ENCODE peak calls at places on chromosomes 12 and 14, in ten cellular contexts. P is PC-3, I is body of pancreas, H is pancreas, V is OCI-LY7, W is cardiac muscle cell, R is astrocyte, B is esophagus squamous epithelium, N is HCT116, M is psoas muscle. F is an unnamed sample. For H3K9me3, the result is how much of the 10 kb centered on the place peaks cover.

GRCh38 chr12:72453550-72453949 is 181.4 kb downstream of the TRHDE start:
- DNase-seq in P (no peak), I (no peak), H (no peak), V (no peak), W (no peak), R (no peak), B (no peak), N (no peak), M (no peak), F (no peak)

GRCh38 chr12:64186789-64187188 is 35.3 kb downstream of the KICS2 start:
- DNase-seq in P (peak), I (no peak), H (no peak), V (no peak), W (no peak), R (no peak), B (no peak), N (no peak), M (no peak), F (no peak)

GRCh38 chr12:87054225-87054624 is 798.0 kb upstream of the MGAT4C start:
- DNase-seq in P (peak), I (no peak), H (no peak), V (no peak), W (peak), R (peak), B (no peak), N (no peak), M (no peak), F (no peak)

GRCh38 chr12:131755305-131756113 is 44.6 kb downstream of the SFSWAP start:
- DNase-seq in P (peak), I (no peak), H (no peak), V (peak), W (peak), R (no peak), B (no peak), N (peak), M (no peak), F (no peak)

GRCh38 chr12:56979628-56980027 is 22.2 kb upstream of the RDH16 start:
- DNase-seq in P (no peak), I (no peak), H (no peak), V (no peak), W (no peak), R (no peak), B (no peak), N (no peak), M (no peak), F (no peak)

GRCh38 chr12:15015121-15015520 is 42.3 kb downstream of the PDE6H start:
- DNase-seq in P (no peak), I (no peak), H (no peak), V (no peak), W (no peak), R (no peak), B (no peak), N (no peak), M (no peak), F (no peak)

GRCh38 chr12:108177131-108177530 is 48.0 kb downstream of the WSCD2 start:
- DNase-seq in P (no peak), I (no peak), H (no peak), V (no peak), W (no peak), R (no peak), B (no peak), N (no peak), M (no peak), F (no peak)

GRCh38 chr14:74518221-74518620 is 24.7 kb downstream of the ISCA2 start:
- DNase-seq in P (no peak), I (no peak), H (no peak), V (no peak), W (no peak), R (no peak), B (no peak), N (no peak), M (peak), F (peak)

GRCh38 chr12:6635375-6635855 is 344 bp downstream of the LPAR5 start:
- DNase-seq in P (no peak), I (no peak), H (no peak), V (peak), W (no peak), R (no peak), B (no peak), N (no peak), M (peak), F (no peak)

GRCh38 chr12:3103806-3104205 is 26.6 kb downstream of the TSPAN9 start:
- DNase-seq in P (no peak), I (no peak), H (no peak), V (no peak), W (no peak), R (no peak), B (no peak), N (no peak), M (no peak), F (no peak)

GRCh38 chr12:50914872-50915484 is 37.4 kb upstream of the HIGD1C start:
- DNase-seq in P (no peak), I (no peak), H (no peak), V (no peak), W (no peak), R (no peak), B (no peak), N (no peak), M (no peak), F (no peak)

GRCh38 chr12:50922820-50923219 is 29.5 kb upstream of the HIGD1C start:
- DNase-seq in P (no peak), I (no peak), H (no peak), V (no peak), W (peak), R (no peak), B (no peak), N (no peak), M (no peak), F (peak)

GRCh38 chr12:50916292-50916691 is 36.1 kb upstream of the HIGD1C start:
- DNase-seq in P (no peak), I (no peak), H (no peak), V (peak), W (no peak), R (no peak), B (no peak), N (peak), M (no peak), F (no peak)

GRCh38 chr12:50923361-50924130 is 28.8 kb upstream of the HIGD1C start:
- DNase-seq in P (no peak), I (no peak), H (no peak), V (peak), W (no peak), R (no peak), B (no peak), N (no peak), M (no peak), F (no peak)

DNA sequence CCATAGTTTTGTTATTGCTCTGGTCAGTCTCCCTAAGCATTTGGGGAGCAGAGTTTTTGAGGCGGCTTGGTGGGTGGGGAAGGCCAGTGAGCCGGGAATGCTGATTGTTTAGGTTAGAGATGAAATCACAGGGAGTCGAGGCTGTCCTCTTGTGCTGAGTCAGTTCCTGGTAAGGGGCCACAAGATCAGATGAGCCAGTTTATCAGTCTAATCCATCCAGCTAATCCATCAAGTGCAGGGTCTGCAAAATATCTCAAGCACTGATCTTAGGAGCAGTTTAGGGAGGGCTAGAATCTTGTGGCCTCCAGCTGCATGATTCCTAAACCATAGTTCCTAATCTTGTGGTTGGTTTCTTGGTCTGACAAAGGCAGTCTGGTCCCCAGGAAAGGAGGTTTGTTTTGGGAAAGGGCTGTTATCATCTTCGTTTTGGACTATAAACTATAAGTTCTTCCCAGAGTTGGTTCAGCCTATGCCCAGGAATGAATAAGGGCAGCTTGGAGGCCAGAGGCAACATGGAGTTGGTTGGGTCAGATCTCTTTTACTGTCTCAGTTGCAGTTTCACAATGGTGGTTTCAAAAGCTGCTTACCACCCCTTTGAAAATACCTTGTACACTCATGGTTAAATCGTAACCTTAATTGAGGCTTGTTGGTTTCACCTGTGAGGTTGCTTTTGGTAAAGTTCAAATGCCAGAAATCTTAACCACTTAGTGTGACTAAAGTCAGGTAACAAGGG is 33.6 kb upstream of the HIGD1C start:
- DNase-seq in P (no peak), I (no peak), H (no peak), V (no peak), W (no peak), R (peak), B (no peak), N (no peak), M (no peak), F (no peak)
- H3K9me3 ChIP-seq in P (under half), I (under half), H (under half), V (under half), W (under half), R (under half), B (under half), N (under half), M (under half), F (under half)

GRCh38 chr14:60649815-60650381 is 621 bp upstream of the SIX1 start:
- DNase-seq in P (peak), I (no peak), H (no peak), V (no peak), W (no peak), R (no peak), B (no peak), N (no peak), M (peak), F (no peak)

GRCh38 chr14:60647837-60648168 is 1.5 kb downstream of the SIX1 start:
- DNase-seq in P (no peak), I (no peak), H (no peak), V (no peak), W (no peak), R (no peak), B (no peak), N (no peak), M (no peak), F (no peak)

GRCh38 chr14:60647081-60647836 is 2.0 kb downstream of the SIX1 start:
- DNase-seq in P (peak), I (no peak), H (no peak), V (no peak), W (peak), R (no peak), B (no peak), N (no peak), M (peak), F (no peak)

GRCh38 chr14:60648934-60649814 is at the start of gene SIX1:
- DNase-seq in P (peak), I (peak), H (peak), V (no peak), W (peak), R (peak), B (no peak), N (peak), M (peak), F (no peak)

GRCh38 chr14:60648169-60648933 is 926 bp downstream of the SIX1 start:
- DNase-seq in P (peak), I (no peak), H (peak), V (no peak), W (peak), R (no peak), B (no peak), N (no peak), M (peak), F (no peak)
- TF ChIP-seq CTCF in P (peak), I (no peak), H (no peak), V (no peak), W (no peak), R (no peak), B (no peak), N (no peak), M (no peak), F (no peak)

GRCh38 chr12:112517730-112518129 is 99.0 kb downstream of the PTPN11 start:
- DNase-seq in P (no peak), I (no peak), H (no peak), V (no peak), W (no peak), R (no peak), B (no peak), N (no peak), M (no peak), F (no peak)
- H3K27ac ChIP-seq in P (no peak), I (no peak), H (no peak), V (no peak), W (no peak), R (no peak), B (no peak), N (no peak), M (no peak), F (no peak)

DNA sequence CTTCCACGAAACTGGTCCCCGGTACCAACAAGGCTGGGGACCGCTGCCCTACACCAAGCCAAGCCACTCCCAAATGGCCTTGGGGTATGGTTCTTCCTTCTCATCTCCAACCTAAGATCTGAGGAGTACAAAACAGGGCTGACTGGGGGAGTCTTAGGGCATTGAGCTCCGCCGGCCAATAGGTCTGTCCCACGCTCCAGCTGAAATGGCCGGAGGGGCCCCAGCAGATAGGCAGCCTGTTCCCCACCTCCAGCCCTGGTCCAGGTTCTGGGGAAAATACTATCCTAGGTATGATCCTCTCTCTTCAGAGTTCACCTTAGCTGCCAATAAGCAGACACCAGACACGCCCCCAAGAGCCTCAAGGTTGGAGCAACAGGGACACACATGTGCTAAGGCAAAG is 90.2 kb downstream of the ACTN1 start:
- DNase-seq in P (no peak), I (peak), H (no peak), V (no peak), W (no peak), R (no peak), B (no peak), N (no peak), M (peak), F (peak)
- H3K9me3 ChIP-seq in P (under half), I (under half), H (under half), V (under half), W (under half), R (under half), B (under half), N (under half), M (under half), F (under half)

DNA sequence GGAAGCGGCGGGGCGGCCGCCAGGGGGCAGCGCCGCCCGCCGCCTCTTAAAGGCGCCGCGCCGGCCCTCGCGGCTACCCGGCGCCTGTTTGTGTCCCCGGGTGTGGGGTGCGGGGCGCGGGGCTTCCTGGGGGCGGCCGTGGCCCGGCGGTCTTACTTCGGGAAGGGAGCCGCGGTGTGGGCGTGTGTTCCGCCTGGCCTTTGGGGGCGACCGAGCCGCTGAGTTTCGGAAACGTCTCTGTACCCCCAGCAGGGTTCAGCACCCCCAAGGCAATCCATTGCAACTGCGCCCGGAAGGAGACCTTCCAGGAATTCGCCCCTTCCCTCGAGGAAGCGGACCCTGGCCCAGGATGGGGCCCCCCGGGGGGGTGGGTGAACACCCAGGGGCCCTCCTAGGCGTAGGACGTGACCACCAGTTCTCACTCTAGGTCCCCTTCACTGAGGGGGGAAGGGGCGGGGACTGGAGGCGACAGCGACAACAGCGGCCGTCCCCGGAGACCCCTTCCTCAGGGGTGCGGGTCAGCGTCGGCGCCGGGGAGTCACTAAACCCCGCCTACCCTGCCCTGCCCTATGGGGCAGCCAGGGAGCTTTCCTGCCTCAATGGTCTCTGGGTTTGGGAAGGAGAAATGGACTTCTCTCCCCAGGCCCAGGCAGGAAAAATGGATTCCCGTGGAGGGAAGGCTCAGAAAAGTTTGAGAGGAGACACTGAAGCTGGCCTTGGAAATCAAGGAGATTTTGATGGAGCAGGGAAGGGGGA is at the start of gene ITPK1:
- DNase-seq in P (peak), I (peak), H (peak), V (peak), W (peak), R (no peak), B (no peak), N (no peak), M (peak), F (peak)
- TF ChIP-seq CTCF in P (no peak), I (no peak), H (no peak), V (peak), W (peak), R (no peak), B (peak), N (no peak), M (peak), F (no peak)

GRCh38 chr12:52038447-52038846 is 12.8 kb upstream of the NR4A1 start:
- DNase-seq in P (no peak), I (no peak), H (peak), V (no peak), W (no peak), R (no peak), B (no peak), N (no peak), M (no peak), F (no peak)

GRCh38 chr12:52033506-52034258 is 17.6 kb upstream of the NR4A1 start:
- DNase-seq in P (no peak), I (no peak), H (no peak), V (peak), W (no peak), R (no peak), B (no peak), N (no peak), M (no peak), F (no peak)

GRCh38 chr12:52037248-52037861 is 13.9 kb upstream of the NR4A1 start:
- DNase-seq in P (peak), I (peak), H (peak), V (peak), W (peak), R (peak), B (no peak), N (no peak), M (peak), F (peak)

GRCh38 chr12:52036587-52037171 is 14.6 kb upstream of the NR4A1 start:
- DNase-seq in P (peak), I (peak), H (peak), V (peak), W (peak), R (peak), B (no peak), N (no peak), M (peak), F (peak)

DNA sequence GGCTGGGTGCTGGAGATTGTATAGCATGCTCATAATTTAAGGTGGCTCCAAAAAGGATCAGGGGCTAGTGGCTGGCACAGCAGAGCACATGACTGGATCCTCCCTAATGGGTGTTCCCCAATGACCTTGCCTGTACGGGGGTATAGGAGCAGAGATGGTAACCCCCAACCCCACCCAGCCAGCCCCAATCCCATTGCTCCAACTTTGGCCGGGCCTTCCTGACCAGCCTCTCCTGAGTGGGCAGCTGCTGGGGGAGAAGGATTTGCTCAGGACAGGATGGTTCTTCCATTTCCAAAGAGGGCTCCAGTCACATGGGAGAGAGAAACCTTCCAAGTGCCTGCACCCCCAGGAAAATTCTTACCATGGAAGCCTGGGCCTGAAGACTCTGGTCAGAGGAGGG is 15.3 kb upstream of the NR4A1 start:
- DNase-seq in P (no peak), I (peak), H (peak), V (no peak), W (no peak), R (no peak), B (no peak), N (no peak), M (no peak), F (no peak)
- H3K27ac ChIP-seq in P (peak), I (peak), H (peak), V (peak), W (no peak), R (no peak), B (peak), N (no peak), M (peak), F (peak)

DNA sequence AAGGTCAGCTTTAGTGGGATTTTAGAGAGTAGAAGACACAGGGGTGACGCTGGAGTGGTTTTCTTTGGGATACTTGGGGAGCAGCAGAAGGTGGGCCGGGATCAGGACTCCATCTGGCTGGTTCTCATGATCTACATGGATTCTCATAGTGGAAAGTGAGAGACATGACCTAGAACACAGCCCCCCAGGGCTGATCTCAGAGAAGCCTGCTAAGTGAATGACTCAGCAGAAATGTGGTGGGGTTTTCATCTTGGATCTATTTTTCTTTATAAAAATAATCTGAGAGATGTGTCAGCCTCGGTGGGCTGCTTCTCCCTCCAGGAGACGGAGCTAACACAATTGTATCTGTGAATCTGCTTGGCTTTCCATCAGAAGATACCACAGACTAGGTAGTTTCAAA is 484.4 kb downstream of the TMEM121 start:
- DNase-seq in P (no peak), I (no peak), H (no peak), V (no peak), W (no peak), R (no peak), B (no peak), N (no peak), M (no peak), F (no peak)
- H3K9me3 ChIP-seq in P (under half), I (under half), H (under half), V (under half), W (under half), R (under half), B (under half), N (under half), M (under half), F (under half)

GRCh38 chr14:61401461-61401860 is 80.1 kb downstream of the PRKCH start:
- DNase-seq in P (no peak), I (no peak), H (no peak), V (no peak), W (no peak), R (no peak), B (no peak), N (no peak), M (no peak), F (no peak)

GRCh38 chr14:61406198-61406597 is 84.8 kb downstream of the PRKCH start:
- DNase-seq in P (no peak), I (no peak), H (no peak), V (no peak), W (no peak), R (no peak), B (no peak), N (no peak), M (no peak), F (no peak)

GRCh38 chr14:61406670-61407069 is 85.3 kb downstream of the PRKCH start:
- DNase-seq in P (no peak), I (no peak), H (no peak), V (no peak), W (no peak), R (no peak), B (no peak), N (no peak), M (no peak), F (no peak)

GRCh38 chr14:61404637-61405036 is 83.3 kb downstream of the PRKCH start:
- DNase-seq in P (no peak), I (no peak), H (no peak), V (no peak), W (no peak), R (no peak), B (no peak), N (no peak), M (no peak), F (no peak)

GRCh38 chr14:61403411-61403810 is 82.0 kb downstream of the PRKCH start:
- DNase-seq in P (no peak), I (no peak), H (no peak), V (no peak), W (no peak), R (no peak), B (no peak), N (no peak), M (no peak), F (no peak)
- TF ChIP-seq CTCF in P (no peak), I (no peak), H (no peak), V (no peak), W (no peak), R (no peak), B (no peak), N (no peak), M (no peak), F (no peak)

F was measured in sigmoid colon.